ENCODE peak calls at places on chromosome 16, in ten cellular contexts. One of them, this sample, is unnamed.

GRCh38 chr16:13426279-13426678 is 493.7 kb upstream of the ERCC4 start:
- DNase-seq in AG10803: no peak
- DNase-seq in HFFc6: no peak
- DNase-seq in A549: peak; percentile 7
- DNase-seq in IMR-90: no peak
- DNase-seq in bronchial epithelial cell: no peak
- DNase-seq in omental fat pad: no peak
- DNase-seq in left ventricle myocardium inferior: no peak
- DNase-seq in CD8-positive, alpha-beta T cell: no peak
- DNase-seq in CD4-positive, alpha-beta T cell: no peak
- DNase-seq in this sample: no peak

GRCh38 chr16:31435341-31436220 is 7.0 kb downstream of the ZNF843 start:
- DNase-seq in A549: no peak
- DNase-seq in HFFc6: no peak
- DNase-seq in left ventricle myocardium inferior: no peak
- DNase-seq in omental fat pad: no peak
- DNase-seq in CD8-positive, alpha-beta T cell: no peak
- DNase-seq in CD4-positive, alpha-beta T cell: no peak
- DNase-seq in IMR-90: no peak
- DNase-seq in AG10803: no peak
- DNase-seq in bronchial epithelial cell: no peak
- DNase-seq in this sample: no peak

GRCh38 chr16:31333686-31334649 is 21.0 kb upstream of the ITGAX start:
- DNase-seq in IMR-90: peak; percentile 13
- DNase-seq in A549: peak; percentile 73
- DNase-seq in omental fat pad: no peak
- DNase-seq in AG10803: peak; percentile 6
- DNase-seq in CD4-positive, alpha-beta T cell: no peak
- DNase-seq in bronchial epithelial cell: peak; percentile 37
- DNase-seq in left ventricle myocardium inferior: no peak
- DNase-seq in HFFc6: peak; percentile 31
- DNase-seq in CD8-positive, alpha-beta T cell: peak; percentile 27
- DNase-seq in this sample: peak; percentile 69

GRCh38 chr16:65042966-65043365 is 78.9 kb downstream of the CDH11 start:
- DNase-seq in left ventricle myocardium inferior: no peak
- DNase-seq in IMR-90: no peak
- DNase-seq in bronchial epithelial cell: no peak
- DNase-seq in A549: no peak
- DNase-seq in HFFc6: no peak
- DNase-seq in CD4-positive, alpha-beta T cell: no peak
- DNase-seq in CD8-positive, alpha-beta T cell: no peak
- DNase-seq in AG10803: no peak
- DNase-seq in omental fat pad: no peak
- DNase-seq in this sample: no peak

GRCh38 chr16:54432481-54433229 is 146.1 kb upstream of the IRX3 start:
- DNase-seq in IMR-90: no peak
- DNase-seq in HFFc6: no peak
- DNase-seq in left ventricle myocardium inferior: no peak
- DNase-seq in CD8-positive, alpha-beta T cell: no peak
- DNase-seq in bronchial epithelial cell: no peak
- DNase-seq in omental fat pad: no peak
- DNase-seq in A549: no peak
- DNase-seq in AG10803: no peak
- DNase-seq in CD4-positive, alpha-beta T cell: no peak
- DNase-seq in this sample: no peak

GRCh38 chr16:84881702-84882521 is 62.1 kb downstream of the CRISPLD2 start:
- DNase-seq in CD4-positive, alpha-beta T cell: no peak
- DNase-seq in bronchial epithelial cell: peak; percentile 88
- DNase-seq in left ventricle myocardium inferior: no peak
- DNase-seq in AG10803: peak; percentile 91
- DNase-seq in IMR-90: peak; percentile 97
- DNase-seq in HFFc6: peak; percentile 93
- DNase-seq in A549: peak; percentile 67
- DNase-seq in CD8-positive, alpha-beta T cell: no peak
- DNase-seq in omental fat pad: peak; percentile 50
- DNase-seq in this sample: no peak

GRCh38 chr16:77780378-77780837 is 8.0 kb upstream of the VAT1L start:
- DNase-seq in omental fat pad: no peak
- DNase-seq in CD4-positive, alpha-beta T cell: no peak
- DNase-seq in A549: peak; percentile 59
- DNase-seq in CD8-positive, alpha-beta T cell: no peak
- DNase-seq in AG10803: peak; percentile 86
- DNase-seq in left ventricle myocardium inferior: no peak
- DNase-seq in IMR-90: peak; percentile 98
- DNase-seq in HFFc6: peak; percentile 24
- DNase-seq in bronchial epithelial cell: peak; percentile 78
- DNase-seq in this sample: no peak

GRCh38 chr16:16021988-16022682 is 72.7 kb downstream of the ABCC1 start:
- DNase-seq in A549: peak; percentile 97
- DNase-seq in IMR-90: peak; percentile 97
- DNase-seq in CD8-positive, alpha-beta T cell: no peak
- DNase-seq in left ventricle myocardium inferior: peak; percentile 97
- DNase-seq in HFFc6: peak; percentile 96
- DNase-seq in omental fat pad: peak; percentile 94
- DNase-seq in AG10803: peak; percentile 95
- DNase-seq in CD4-positive, alpha-beta T cell: no peak
- DNase-seq in bronchial epithelial cell: peak; percentile 92
- DNase-seq in this sample: peak; percentile 62

GRCh38 chr16:71365021-71365420 is 6.5 kb downstream of the CALB2 start:
- DNase-seq in A549: no peak
- DNase-seq in left ventricle myocardium inferior: no peak
- DNase-seq in bronchial epithelial cell: no peak
- DNase-seq in omental fat pad: no peak
- DNase-seq in CD4-positive, alpha-beta T cell: no peak
- DNase-seq in AG10803: no peak
- DNase-seq in IMR-90: no peak
- DNase-seq in HFFc6: no peak
- DNase-seq in CD8-positive, alpha-beta T cell: no peak
- DNase-seq in this sample: no peak

GRCh38 chr16:35311475-35311874 is 1852.1 kb downstream of the TP53TG3F start:
- DNase-seq in omental fat pad: no peak
- DNase-seq in left ventricle myocardium inferior: no peak
- DNase-seq in AG10803: no peak
- DNase-seq in HFFc6: no peak
- DNase-seq in CD4-positive, alpha-beta T cell: no peak
- DNase-seq in CD8-positive, alpha-beta T cell: no peak
- DNase-seq in IMR-90: no peak
- DNase-seq in bronchial epithelial cell: no peak
- DNase-seq in A549: no peak
- DNase-seq in this sample: no peak

GRCh38 chr16:22304411-22304810 is 7.2 kb downstream of the POLR3E start:
- DNase-seq in omental fat pad: no peak
- DNase-seq in CD4-positive, alpha-beta T cell: no peak
- DNase-seq in HFFc6: no peak
- DNase-seq in IMR-90: no peak
- DNase-seq in bronchial epithelial cell: no peak
- DNase-seq in left ventricle myocardium inferior: no peak
- DNase-seq in CD8-positive, alpha-beta T cell: no peak
- DNase-seq in A549: no peak
- DNase-seq in AG10803: no peak
- DNase-seq in this sample: no peak

DNA sequence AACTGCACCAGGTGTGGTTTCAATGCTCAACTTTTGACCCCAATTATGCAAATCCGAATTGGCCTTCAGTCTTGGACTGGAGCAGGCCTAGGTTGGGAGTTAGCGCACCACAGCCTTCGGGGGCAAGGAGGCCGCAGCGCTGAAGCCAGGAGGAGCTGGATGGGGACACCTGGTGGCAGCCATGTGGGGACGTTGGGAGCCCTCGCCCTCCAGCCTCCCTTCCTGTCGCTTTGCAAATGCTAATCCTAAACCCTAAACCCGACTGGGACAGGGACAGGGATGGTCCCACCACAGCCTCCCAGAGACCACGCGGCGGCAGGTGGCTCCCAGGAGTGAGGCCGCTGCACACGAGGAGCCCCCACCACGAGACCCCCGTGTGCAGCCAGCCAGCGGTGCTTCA is 58.7 kb downstream of the KLHDC4 start:
- DNase-seq in HFFc6: no peak
- DNase-seq in A549: no peak
- DNase-seq in CD4-positive, alpha-beta T cell: no peak
- DNase-seq in AG10803: no peak
- DNase-seq in bronchial epithelial cell: no peak
- DNase-seq in CD8-positive, alpha-beta T cell: no peak
- DNase-seq in omental fat pad: no peak
- DNase-seq in left ventricle myocardium inferior: no peak
- DNase-seq in IMR-90: no peak
- DNase-seq in this sample: no peak
- TF ChIP-seq CTCF in HFFc6: peak; percentile 24
- TF ChIP-seq CTCF in A549: no peak
- TF ChIP-seq CTCF in CD4-positive, alpha-beta T cell: no peak
- TF ChIP-seq CTCF in AG10803: no peak
- TF ChIP-seq CTCF in bronchial epithelial cell: no peak
- TF ChIP-seq CTCF in CD8-positive, alpha-beta T cell: no peak
- TF ChIP-seq CTCF in omental fat pad: no peak
- TF ChIP-seq CTCF in left ventricle myocardium inferior: no peak
- TF ChIP-seq CTCF in IMR-90: no peak
- TF ChIP-seq CTCF in this sample: no peak

GRCh38 chr16:10386517-10387377 is 886 bp downstream of the ATF7IP2 start:
- DNase-seq in CD4-positive, alpha-beta T cell: no peak
- DNase-seq in IMR-90: peak; percentile 2
- DNase-seq in A549: peak; percentile 29
- DNase-seq in AG10803: no peak
- DNase-seq in CD8-positive, alpha-beta T cell: no peak
- DNase-seq in left ventricle myocardium inferior: no peak
- DNase-seq in bronchial epithelial cell: no peak
- DNase-seq in HFFc6: no peak
- DNase-seq in omental fat pad: no peak
- DNase-seq in this sample: no peak

GRCh38 chr16:10388987-10389386 is 3.1 kb downstream of the ATF7IP2 start:
- DNase-seq in left ventricle myocardium inferior: no peak
- DNase-seq in CD4-positive, alpha-beta T cell: no peak
- DNase-seq in HFFc6: no peak
- DNase-seq in omental fat pad: no peak
- DNase-seq in A549: no peak
- DNase-seq in CD8-positive, alpha-beta T cell: no peak
- DNase-seq in bronchial epithelial cell: no peak
- DNase-seq in AG10803: no peak
- DNase-seq in IMR-90: no peak
- DNase-seq in this sample: no peak

GRCh38 chr16:10387378-10387681 is 1.5 kb downstream of the ATF7IP2 start:
- DNase-seq in AG10803: no peak
- DNase-seq in CD8-positive, alpha-beta T cell: no peak
- DNase-seq in HFFc6: no peak
- DNase-seq in CD4-positive, alpha-beta T cell: no peak
- DNase-seq in omental fat pad: no peak
- DNase-seq in A549: no peak
- DNase-seq in left ventricle myocardium inferior: no peak
- DNase-seq in bronchial epithelial cell: no peak
- DNase-seq in IMR-90: no peak
- DNase-seq in this sample: no peak

GRCh38 chr16:10385725-10386516 is at the start of gene ATF7IP2:
- DNase-seq in omental fat pad: peak; percentile 77
- DNase-seq in A549: peak; percentile 96
- DNase-seq in AG10803: peak; percentile 71
- DNase-seq in CD8-positive, alpha-beta T cell: peak; percentile 84
- DNase-seq in left ventricle myocardium inferior: peak; percentile 92
- DNase-seq in HFFc6: peak; percentile 65
- DNase-seq in IMR-90: peak; percentile 77
- DNase-seq in CD4-positive, alpha-beta T cell: peak; percentile 77
- DNase-seq in bronchial epithelial cell: peak; percentile 57
- DNase-seq in this sample: peak; percentile 81

GRCh38 chr16:10383626-10384025 is 2.2 kb upstream of the ATF7IP2 start:
- DNase-seq in AG10803: no peak
- DNase-seq in CD8-positive, alpha-beta T cell: no peak
- DNase-seq in IMR-90: no peak
- DNase-seq in HFFc6: no peak
- DNase-seq in omental fat pad: no peak
- DNase-seq in A549: no peak
- DNase-seq in CD4-positive, alpha-beta T cell: no peak
- DNase-seq in left ventricle myocardium inferior: no peak
- DNase-seq in bronchial epithelial cell: no peak
- DNase-seq in this sample: no peak
- TF ChIP-seq CTCF in AG10803: no peak
- TF ChIP-seq CTCF in CD8-positive, alpha-beta T cell: no peak
- TF ChIP-seq CTCF in IMR-90: no peak
- TF ChIP-seq CTCF in HFFc6: no peak
- TF ChIP-seq CTCF in omental fat pad: no peak
- TF ChIP-seq CTCF in A549: no peak
- TF ChIP-seq CTCF in CD4-positive, alpha-beta T cell: no peak
- TF ChIP-seq CTCF in left ventricle myocardium inferior: no peak
- TF ChIP-seq CTCF in bronchial epithelial cell: no peak
- TF ChIP-seq CTCF in this sample: no peak

DNA sequence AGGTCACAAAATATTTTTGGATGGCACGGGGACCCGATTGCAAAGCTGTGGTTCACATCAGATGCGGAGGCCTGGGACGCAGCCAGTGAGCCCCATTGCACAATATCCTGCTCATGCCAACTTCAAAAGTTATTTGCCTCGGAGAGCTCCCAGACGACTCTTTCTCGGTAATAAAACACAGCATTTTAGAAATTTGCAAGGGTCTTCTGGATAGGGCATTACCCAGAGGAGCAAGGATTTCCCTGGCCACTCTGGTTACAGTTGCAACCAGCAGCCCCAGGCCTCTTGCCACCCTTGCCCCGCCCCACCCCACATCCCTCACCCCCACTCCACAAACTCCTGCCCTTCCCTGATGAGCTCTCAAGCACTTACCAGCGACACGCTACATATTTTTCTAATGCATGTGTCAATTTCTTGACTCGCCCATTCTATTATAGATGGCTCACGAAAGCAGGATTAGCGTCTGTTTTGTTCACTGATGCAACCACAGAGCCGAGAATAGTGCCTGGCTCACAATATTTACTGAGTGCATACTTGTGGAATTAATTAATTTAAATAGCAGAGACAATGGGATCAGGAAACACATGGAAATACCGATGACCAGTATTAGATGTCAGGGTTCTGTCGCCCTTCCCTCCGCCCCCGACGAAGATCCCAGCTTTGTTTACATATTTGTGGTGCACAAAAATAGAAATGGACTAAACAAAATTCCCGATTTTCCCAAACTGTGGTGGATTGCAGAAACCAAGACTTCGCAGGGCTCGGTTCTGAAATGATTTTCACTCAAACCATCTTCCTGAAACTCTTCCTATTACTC is 62.4 kb downstream of the ADCY9 start:
- DNase-seq in IMR-90: peak; percentile 95
- DNase-seq in omental fat pad: no peak
- DNase-seq in HFFc6: peak; percentile 90
- DNase-seq in A549: peak; percentile 29
- DNase-seq in bronchial epithelial cell: peak; percentile 91
- DNase-seq in left ventricle myocardium inferior: peak; percentile 71
- DNase-seq in CD4-positive, alpha-beta T cell: no peak
- DNase-seq in CD8-positive, alpha-beta T cell: no peak
- DNase-seq in AG10803: peak; percentile 99
- DNase-seq in this sample: peak; percentile 54
- TF ChIP-seq CTCF in IMR-90: no peak
- TF ChIP-seq CTCF in omental fat pad: no peak
- TF ChIP-seq CTCF in HFFc6: no peak
- TF ChIP-seq CTCF in A549: no peak
- TF ChIP-seq CTCF in bronchial epithelial cell: no peak
- TF ChIP-seq CTCF in left ventricle myocardium inferior: no peak
- TF ChIP-seq CTCF in CD4-positive, alpha-beta T cell: no peak
- TF ChIP-seq CTCF in CD8-positive, alpha-beta T cell: no peak
- TF ChIP-seq CTCF in AG10803: no peak
- TF ChIP-seq CTCF in this sample: no peak

DNA sequence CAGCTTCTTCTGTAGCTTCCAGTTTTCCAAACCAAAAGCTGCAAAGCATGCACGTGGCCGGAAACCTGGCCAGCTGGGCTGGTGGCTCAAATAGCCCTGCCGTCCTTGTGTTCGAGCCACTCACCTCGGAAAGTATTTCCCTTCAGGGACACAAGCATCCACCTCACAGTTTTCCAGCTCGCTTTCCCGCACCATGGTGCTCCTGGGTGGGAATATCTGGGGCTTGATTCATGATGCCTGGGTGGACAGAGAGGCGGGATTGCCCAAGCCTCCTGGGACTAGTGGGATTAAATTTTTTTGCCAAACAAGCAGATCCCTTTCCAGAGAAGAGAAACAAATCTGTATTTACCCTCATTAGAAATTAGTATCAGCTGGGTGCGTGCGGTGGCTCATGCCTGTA is 7.1 kb upstream of the MVD start:
- DNase-seq in HFFc6: no peak
- DNase-seq in omental fat pad: no peak
- DNase-seq in A549: no peak
- DNase-seq in IMR-90: no peak
- DNase-seq in bronchial epithelial cell: no peak
- DNase-seq in AG10803: peak; percentile 72
- DNase-seq in CD4-positive, alpha-beta T cell: no peak
- DNase-seq in CD8-positive, alpha-beta T cell: no peak
- DNase-seq in left ventricle myocardium inferior: no peak
- DNase-seq in this sample: no peak
- TF ChIP-seq CTCF in HFFc6: no peak
- TF ChIP-seq CTCF in omental fat pad: no peak
- TF ChIP-seq CTCF in A549: no peak
- TF ChIP-seq CTCF in IMR-90: no peak
- TF ChIP-seq CTCF in bronchial epithelial cell: no peak
- TF ChIP-seq CTCF in AG10803: no peak
- TF ChIP-seq CTCF in CD4-positive, alpha-beta T cell: no peak
- TF ChIP-seq CTCF in CD8-positive, alpha-beta T cell: no peak
- TF ChIP-seq CTCF in left ventricle myocardium inferior: no peak
- TF ChIP-seq CTCF in this sample: no peak

This sample was measured in CD14-positive monocyte.